ENCODE peak calls at places on chromosomes 11 and 22, in five cellular contexts. V is transverse colon, C is prostate gland, Z is PC-3, T is colonic mucosa. Y is an unnamed sample. For H3K9me3 and H3K27me3, the result is how much of the 10 kb centered on the place peaks cover.

GRCh38 chr11:122100222-122101080 is 15.6 kb downstream of the BLID start:
- DNase-seq in V (peak), C (peak), Z (no peak), T (peak), Y (no peak)

GRCh38 chr22:36741204-36741793 is 34.6 kb downstream of the IFT27 start:
- DNase-seq in V (no peak), C (no peak), Z (no peak), T (no peak), Y (no peak)

GRCh38 chr11:9274499-9275228 is 9.5 kb upstream of the DENND5A start:
- DNase-seq in V (no peak), C (no peak), Z (no peak), T (no peak), Y (no peak)

GRCh38 chr11:133163463-133164419 is 368.6 kb downstream of the OPCML start:
- DNase-seq in V (no peak), C (peak), Z (peak), T (peak), Y (no peak)

GRCh38 chr11:112113539-112114457 is 27.1 kb downstream of the SDHD start:
- DNase-seq in V (no peak), C (peak), Z (peak), T (no peak), Y (no peak)

GRCh38 chr22:40922484-40923303 is 28.5 kb upstream of the RBX1 start:
- DNase-seq in V (no peak), C (peak), Z (peak), T (no peak), Y (no peak)

GRCh38 chr11:74442601-74443000 is 24.7 kb downstream of the KCNE3 start:
- DNase-seq in V (no peak), C (no peak), Z (peak), T (no peak), Y (no peak)

GRCh38 chr11:9249252-9249651 is 15.9 kb downstream of the DENND5A start:
- DNase-seq in V (no peak), C (no peak), Z (no peak), T (no peak), Y (no peak)

GRCh38 chr11:78742430-78742829 is 167.8 kb upstream of the NARS2 start:
- DNase-seq in V (peak), C (peak), Z (peak), T (peak), Y (peak)

GRCh38 chr11:86386791-86387190 is 12.1 kb downstream of the CCDC81 start:
- DNase-seq in V (no peak), C (no peak), Z (no peak), T (no peak), Y (no peak)

GRCh38 chr22:50473855-50474671 is 772 bp downstream of the SBF1 start:
- DNase-seq in V (peak), C (no peak), Z (peak), T (peak), Y (no peak)

GRCh38 chr11:126361400-126361799 is 5.9 kb downstream of the ST3GAL4 start:
- DNase-seq in V (no peak), C (no peak), Z (no peak), T (no peak), Y (no peak)
- TF ChIP-seq CTCF in V (no peak), C (no peak), Z (no peak), T (no peak), Y (no peak)

GRCh38 chr11:110883266-110883665 is 171.0 kb upstream of the ARHGAP20 start:
- DNase-seq in V (no peak), C (no peak), Z (no peak), T (no peak), Y (no peak)
- H3K9me3 ChIP-seq in V (under half), C (under half), Z (under half), T (under half), Y (under half)

GRCh38 chr11:64570341-64570740 is 20.7 kb upstream of the SLC22A12 start:
- DNase-seq in V (peak), C (no peak), Z (no peak), T (no peak), Y (no peak)

GRCh38 chr11:64569300-64569970 is 21.6 kb upstream of the SLC22A12 start:
- DNase-seq in V (no peak), C (no peak), Z (no peak), T (no peak), Y (no peak)

GRCh38 chr11:64566915-64567882 is 23.8 kb upstream of the SLC22A12 start:
- DNase-seq in V (no peak), C (no peak), Z (no peak), T (no peak), Y (no peak)

GRCh38 chr11:64568041-64568571 is 22.9 kb upstream of the SLC22A12 start:
- DNase-seq in V (no peak), C (no peak), Z (no peak), T (no peak), Y (no peak)

GRCh38 chr11:64568584-64569140 is 22.4 kb upstream of the SLC22A12 start:
- DNase-seq in V (no peak), C (no peak), Z (no peak), T (no peak), Y (no peak)
- H3K27me3 ChIP-seq in V (under half), C (under half), Z (under half), T (under half), Y (under half)

GRCh38 chr11:117588166-117588810 is 208.7 kb downstream of the DSCAML1 start:
- DNase-seq in V (no peak), C (no peak), Z (no peak), T (no peak), Y (no peak)

GRCh38 chr11:117589024-117589423 is 208.0 kb downstream of the DSCAML1 start:
- DNase-seq in V (no peak), C (no peak), Z (no peak), T (no peak), Y (no peak)

GRCh38 chr11:117586392-117586791 is 210.6 kb downstream of the DSCAML1 start:
- DNase-seq in V (no peak), C (no peak), Z (no peak), T (no peak), Y (no peak)

GRCh38 chr11:117585631-117586030 is 211.4 kb downstream of the DSCAML1 start:
- DNase-seq in V (no peak), C (no peak), Z (no peak), T (no peak), Y (no peak)

DNA sequence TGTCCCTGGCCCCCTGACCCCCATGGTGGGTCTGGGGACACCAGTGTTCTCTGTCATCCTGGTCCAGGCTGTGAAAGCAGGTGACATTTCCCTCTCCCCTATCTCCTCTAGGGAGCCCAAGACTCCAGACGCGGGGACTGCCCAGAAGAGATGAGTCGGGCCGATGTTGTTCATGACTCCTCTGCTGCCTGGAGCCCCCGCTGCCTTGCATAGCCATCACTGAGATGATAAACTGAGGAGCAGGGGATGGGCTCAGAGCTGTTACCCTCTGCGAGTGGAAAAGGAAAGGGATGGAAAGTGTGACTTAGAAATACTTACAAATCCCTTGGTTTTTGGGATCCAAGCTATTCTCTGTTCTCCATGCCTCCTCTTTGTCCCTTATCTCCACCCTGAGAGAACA is 209.6 kb downstream of the DSCAML1 start:
- DNase-seq in V (no peak), C (no peak), Z (no peak), T (no peak), Y (no peak)
- TF ChIP-seq CTCF in V (no peak), C (no peak), Z (no peak), T (no peak), Y (no peak)

GRCh38 chr11:71333473-71333872 is 81.1 kb upstream of the SHANK2 start:
- DNase-seq in V (no peak), C (no peak), Z (no peak), T (no peak), Y (no peak)
- H3K9me3 ChIP-seq in V (under half), C (under half), Z (under half), T (under half), Y (under half)

GRCh38 chr11:70577258-70577603 is 178.9 kb downstream of the CTTN start:
- DNase-seq in V (no peak), C (no peak), Z (no peak), T (no peak), Y (no peak)

GRCh38 chr11:70573701-70574151 is 175.4 kb downstream of the CTTN start:
- DNase-seq in V (no peak), C (no peak), Z (no peak), T (no peak), Y (no peak)

GRCh38 chr11:70572974-70573260 is 174.6 kb downstream of the CTTN start:
- DNase-seq in V (no peak), C (no peak), Z (no peak), T (no peak), Y (no peak)

GRCh38 chr11:70575396-70576060 is 177.2 kb downstream of the CTTN start:
- DNase-seq in V (no peak), C (no peak), Z (no peak), T (no peak), Y (no peak)

DNA sequence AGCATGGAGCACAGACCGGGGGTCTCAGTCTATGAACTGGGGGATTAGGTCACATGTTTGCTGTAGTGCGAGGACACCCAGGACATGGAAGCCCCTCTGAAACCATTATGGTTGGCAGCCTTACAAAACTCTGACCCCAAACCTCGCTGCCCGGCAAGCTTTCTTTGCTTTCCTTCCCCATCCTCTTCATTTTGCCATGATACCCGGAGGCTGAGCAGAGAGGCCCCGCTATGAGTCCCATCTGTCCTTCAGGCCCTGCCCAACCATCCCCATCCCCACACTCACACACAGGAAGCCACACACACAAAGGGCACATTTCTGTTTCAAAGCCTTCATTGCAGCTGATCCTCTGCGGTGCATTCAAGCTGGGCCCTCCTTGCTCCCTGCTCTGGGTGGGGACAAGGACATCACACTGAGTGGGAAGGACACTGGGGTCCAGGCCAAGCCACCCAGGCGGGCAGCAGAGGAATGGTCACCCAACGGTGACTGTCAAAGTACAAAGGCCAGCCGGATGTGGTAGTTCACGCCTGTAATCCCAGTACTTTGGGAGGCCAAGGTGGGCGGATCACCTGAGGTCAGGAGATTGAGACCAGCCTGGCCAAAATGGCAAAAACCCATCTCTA is 176.5 kb downstream of the CTTN start:
- DNase-seq in V (no peak), C (no peak), Z (no peak), T (no peak), Y (no peak)
- H3K27me3 ChIP-seq in V (under half), C (under half), Z (under half), T (under half), Y (under half)

GRCh38 chr11:131913267-131913666 is 542.9 kb downstream of the NTM start:
- DNase-seq in V (no peak), C (no peak), Z (no peak), T (no peak), Y (no peak)
- TF ChIP-seq CTCF in V (no peak), C (no peak), Z (no peak), T (no peak), Y (no peak)

DNA sequence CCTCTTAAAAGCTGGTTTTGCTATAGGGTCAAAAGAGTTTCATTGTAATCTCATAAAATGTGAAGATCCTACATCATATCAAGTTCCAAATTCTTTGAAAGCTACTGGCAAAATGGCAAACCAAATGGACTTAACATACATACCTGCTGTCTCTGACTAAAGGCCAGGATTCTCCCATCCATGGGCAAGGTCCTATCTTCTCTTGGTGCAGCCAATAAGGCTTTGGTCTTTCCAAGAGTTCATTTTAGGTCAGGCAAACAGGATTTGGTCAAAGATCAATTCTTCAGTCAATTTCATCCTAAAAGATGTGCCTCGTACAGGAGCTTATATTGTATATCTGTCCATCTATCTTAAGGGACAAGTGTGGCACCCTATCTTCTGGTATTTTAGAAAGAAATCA is 49.7 kb downstream of the CADM1 start:
- DNase-seq in V (no peak), C (no peak), Z (no peak), T (no peak), Y (no peak)
- H3K9me3 ChIP-seq in V (under half), C (under half), Z (under half), T (under half), Y (under half)

DNA sequence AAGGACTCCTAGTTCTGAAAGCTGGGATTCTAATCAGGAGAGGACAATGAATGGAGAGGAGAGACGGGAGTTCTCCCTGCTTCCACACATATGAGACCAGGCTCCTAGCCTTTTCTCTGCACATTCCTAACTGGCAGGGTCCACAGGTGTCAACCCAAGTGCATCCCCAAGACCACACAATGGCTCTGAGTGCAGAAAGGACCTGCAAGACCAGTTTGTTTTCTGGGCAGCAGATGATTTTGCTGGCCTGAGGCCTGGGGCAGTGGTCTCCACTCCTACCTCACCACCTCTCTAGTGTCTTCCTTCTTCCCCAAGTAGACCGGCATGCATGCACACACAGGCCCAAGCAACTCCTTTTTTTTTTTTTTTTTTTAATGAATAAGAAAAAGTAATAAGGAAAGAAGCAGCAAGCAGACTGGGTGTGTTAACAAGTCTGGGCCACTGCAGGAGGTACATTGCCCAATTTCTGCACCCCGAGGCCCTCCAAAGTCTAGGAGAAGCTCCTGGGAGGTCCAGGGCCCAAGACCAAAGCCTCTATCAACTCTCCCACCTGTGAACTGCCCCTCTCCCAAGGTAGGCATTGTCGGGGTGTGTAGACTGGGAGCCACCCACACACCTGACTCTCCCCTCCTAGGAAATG is 1.2 kb upstream of the TSKU start:
- DNase-seq in V (peak), C (peak), Z (no peak), T (no peak), Y (no peak)
- H3K27me3 ChIP-seq in V (under half), C (under half), Z (under half), T (under half), Y (under half)